ENCODE peak calls at places on chromosomes 4 and X, in nine cellular contexts. X, R, Z, Y, K, W, V, I and A are unnamed samples.

GRCh38 chr4:89283226-89283974 is 24.2 kb downstream of the GPRIN3 start:
- DNase-seq in W (no peak), Y (peak; percentile 8), Z (peak; percentile 2), K (no peak), I (no peak), R (no peak), X (no peak), V (peak; percentile 76), A (no peak)

GRCh38 chr4:3202836-3203820 is 45.8 kb upstream of the MSANTD1 start:
- DNase-seq in R (no peak), I (peak; percentile 12), X (no peak), Y (peak; percentile 56), K (no peak), V (no peak), W (no peak), Z (no peak), A (no peak)

GRCh38 chr4:132240094-132240493 is 909.0 kb upstream of the PCDH10 start:
- DNase-seq in X (no peak), Z (no peak), V (no peak), K (no peak), Y (no peak), I (no peak), W (no peak), R (no peak), A (no peak)

GRCh38 chr4:15376594-15376993 is 51.2 kb upstream of the C1QTNF7 start:
- DNase-seq in Y (peak; percentile 13), V (no peak), K (no peak), Z (no peak), X (no peak), R (no peak), I (no peak), W (no peak), A (no peak)

GRCh38 chr4:108415389-108415788 is 205.0 kb upstream of the RPL34 start:
- DNase-seq in V (no peak), I (no peak), W (no peak), K (no peak), X (no peak), Y (no peak), Z (no peak), R (no peak), A (no peak)

GRCh38 chr4:106238819-106239420 is 77.1 kb downstream of the TBCK start:
- DNase-seq in X (no peak), Z (no peak), V (peak; percentile 63), I (no peak), Y (peak; percentile 61), W (no peak), R (peak; percentile 27), K (no peak), A (no peak)

GRCh38 chr4:20248155-20248558 is 3.5 kb upstream of the SLIT2 start:
- DNase-seq in K (no peak), R (peak; percentile 27), Z (peak; percentile 87), X (no peak), V (peak; percentile 40), Y (peak; percentile 1), I (no peak), W (peak; percentile 20), A (no peak)

GRCh38 chr4:128517739-128518510 is 230.3 kb upstream of the PGRMC2 start:
- DNase-seq in I (no peak), R (peak; percentile 11), V (peak; percentile 63), K (no peak), Y (peak; percentile 68), W (peak; percentile 76), Z (peak; percentile 95), X (no peak), A (peak; percentile 84)

GRCh38 chr4:155787113-155787710 is 28.4 kb downstream of the GUCY1B1 start:
- DNase-seq in V (peak; percentile 80), K (no peak), Y (peak; percentile 28), X (no peak), W (peak; percentile 63), R (peak; percentile 18), I (no peak), Z (peak; percentile 26), A (no peak)

GRCh38 chr4:184907216-184907615 is 81.4 kb upstream of the ACSL1 start:
- DNase-seq in I (no peak), R (no peak), W (no peak), X (no peak), Y (no peak), V (peak; percentile 2), Z (no peak), K (no peak), A (no peak)

GRCh38 chrX:126272795-126273497 is 106.9 kb upstream of the DCAF12L2 start:
- DNase-seq in V (no peak), I (no peak), Z (no peak), X (no peak), Y (no peak), K (peak; percentile 20), R (no peak), W (no peak), A (no peak)

GRCh38 chr4:87219648-87220093 is 747 bp downstream of the KLHL8 start:
- DNase-seq in K (peak; percentile 78), R (no peak), W (peak; percentile 53), V (no peak), Z (no peak), I (no peak), X (peak; percentile 18), Y (peak; percentile 11), A (peak; percentile 20)

GRCh38 chrX:118528089-118528753 is 32.6 kb downstream of the DOCK11 start:
- DNase-seq in K (peak; percentile 58), V (no peak), W (peak; percentile 28), R (no peak), Y (no peak), X (peak; percentile 17), Z (no peak), I (peak; percentile 32), A (no peak)

GRCh38 chrX:51182545-51182944 is 150.1 kb upstream of the NUDT10 start:
- DNase-seq in Y (no peak), X (no peak), R (no peak), W (no peak), K (no peak), I (no peak), Z (no peak), V (peak; percentile 5), A (no peak)

GRCh38 chr4:7335363-7336066 is 99.2 kb downstream of the PSAPL1 start:
- DNase-seq in W (peak; percentile 77), V (peak; percentile 55), K (peak; percentile 76), Z (no peak), Y (peak; percentile 36), I (peak; percentile 31), X (no peak), R (peak; percentile 56), A (no peak)

GRCh38 chr4:123340381-123340701 is 56.3 kb upstream of the SPRY1 start:
- DNase-seq in X (no peak), Y (peak; percentile 78), R (no peak), W (no peak), Z (peak; percentile 79), K (no peak), I (no peak), V (peak; percentile 68), A (no peak)

GRCh38 chr4:170657761-170658160 is 568.0 kb upstream of the AADAT start:
- DNase-seq in Y (no peak), V (no peak), W (no peak), I (no peak), K (no peak), Z (no peak), R (no peak), X (no peak), A (no peak)

GRCh38 chr4:72591547-72591946 is 22.5 kb upstream of the ADAMTS3 start:
- DNase-seq in I (no peak), Z (peak; percentile 9), V (no peak), Y (no peak), X (no peak), R (no peak), K (no peak), W (no peak), A (no peak)

GRCh38 chrX:41333744-41333993 is 293 bp upstream of the DDX3X start:
- DNase-seq in Y (peak; percentile 75), R (peak; percentile 82), W (peak; percentile 86), K (no peak), I (no peak), Z (no peak), V (no peak), X (no peak), A (peak; percentile 69)

GRCh38 chr4:88958080-88958479 is 98.9 kb downstream of the FAM13A start:
- DNase-seq in V (no peak), Y (no peak), W (no peak), K (no peak), R (no peak), Z (no peak), I (no peak), X (no peak), A (no peak)